ENCODE peak calls at places on chromosomes 1 and 21, in nine cellular contexts. G is lower lobe of right lung; Y is activated T-cell treated with anti-CD3 and anti-CD28 coated beads, Interleukin-2, amount 50 U/mL, for 72 hours; S is iris pigment epithelial cell; J is NCI-H82; N is adipocyte; B is psoas muscle; K is astrocyte of the spinal cord; Z is G401. H is an unnamed sample.

GRCh38 chr1:217493290-217493689 is 137.6 kb downstream of the GPATCH2 start:
- DNase-seq in G (no peak), Y (no peak), S (peak), J (no peak), N (no peak), B (no peak), K (no peak), Z (no peak), H (no peak)

GRCh38 chr1:164768619-164769018 is 209.6 kb downstream of the PBX1 start:
- DNase-seq in G (no peak), Y (no peak), S (no peak), J (no peak), N (no peak), B (no peak), K (no peak), Z (no peak), H (no peak)

GRCh38 chr1:24605534-24606295 is 37.4 kb upstream of the SRRM1 start:
- DNase-seq in G (no peak), Y (no peak), S (no peak), J (no peak), N (no peak), B (no peak), K (no peak), Z (no peak), H (no peak)

GRCh38 chr1:193143285-193143684 is 21.5 kb downstream of the CDC73 start:
- DNase-seq in G (no peak), Y (no peak), S (peak), J (peak), N (peak), B (no peak), K (peak), Z (peak), H (peak)

GRCh38 chr1:186925881-186926676 is 97.3 kb downstream of the PLA2G4A start:
- DNase-seq in G (no peak), Y (no peak), S (peak), J (no peak), N (peak), B (no peak), K (no peak), Z (no peak), H (peak)

GRCh38 chr1:245700631-245701030 is 545.8 kb downstream of the KIF26B start:
- DNase-seq in G (no peak), Y (no peak), S (no peak), J (no peak), N (no peak), B (no peak), K (no peak), Z (no peak), H (no peak)

GRCh38 chr1:172499636-172500141 is 33.3 kb upstream of the SUCO start:
- DNase-seq in G (peak), Y (peak), S (peak), J (no peak), N (no peak), B (no peak), K (no peak), Z (no peak), H (no peak)

GRCh38 chr1:86990826-86991225 is 76.4 kb downstream of the HS2ST1 start:
- DNase-seq in G (no peak), Y (no peak), S (no peak), J (no peak), N (no peak), B (no peak), K (no peak), Z (no peak), H (no peak)

GRCh38 chr1:25757151-25757845 is 42.7 kb upstream of the SELENON start:
- DNase-seq in G (no peak), Y (no peak), S (no peak), J (peak), N (no peak), B (no peak), K (no peak), Z (no peak), H (no peak)

GRCh38 chr1:218394416-218394815 is 49.3 kb downstream of the TGFB2 start:
- DNase-seq in G (no peak), Y (no peak), S (no peak), J (no peak), N (no peak), B (no peak), K (peak), Z (no peak), H (no peak)

GRCh38 chr1:50704126-50704525 is 255.9 kb downstream of the FAF1 start:
- DNase-seq in G (no peak), Y (peak), S (peak), J (peak), N (peak), B (no peak), K (peak), Z (peak), H (peak)

GRCh38 chr1:12272770-12273169 is 42.9 kb downstream of the VPS13D start:
- DNase-seq in G (no peak), Y (no peak), S (no peak), J (no peak), N (no peak), B (no peak), K (no peak), Z (no peak), H (no peak)

GRCh38 chr21:29237110-29238051 is 61.3 kb upstream of the BACH1 start:
- DNase-seq in G (no peak), Y (no peak), S (no peak), J (peak), N (peak), B (no peak), K (no peak), Z (peak), H (peak)

GRCh38 chr1:64392109-64392508 is 77.8 kb upstream of the CACHD1 start:
- DNase-seq in G (no peak), Y (no peak), S (no peak), J (peak), N (no peak), B (no peak), K (no peak), Z (no peak), H (no peak)

GRCh38 chr1:94924967-94925366 is 1.9 kb downstream of the CNN3 start:
- DNase-seq in G (no peak), Y (no peak), S (no peak), J (no peak), N (peak), B (no peak), K (peak), Z (peak), H (peak)

H was measured in NCI-H446 treated with DMSO at 0.1 percent for 48 hours.